ENCODE peak calls at places on chromosomes 7 and 10, in nine cellular contexts. O, J, Z, I, Y, T, V, R and X are unnamed samples.

GRCh38 chr7:72493850-72494661 is 81.9 kb upstream of the CALN1 start:
- DNase-seq in O (peak; percentile 31), J (peak; percentile 51), Z (no peak), I (peak; percentile 81), Y (no peak), T (no peak), V (no peak), R (peak; percentile 48), X (no peak)

GRCh38 chr10:114413398-114413797 is 9.1 kb upstream of the AFAP1L2 start:
- DNase-seq in O (no peak), J (peak; percentile 36), Z (no peak), I (peak; percentile 66), Y (peak; percentile 80), T (no peak), V (no peak), R (peak; percentile 54), X (peak; percentile 82)

GRCh38 chr7:12783421-12783820 is 96.0 kb downstream of the ARL4A start:
- DNase-seq in O (no peak), J (no peak), Z (no peak), I (no peak), Y (no peak), T (no peak), V (no peak), R (no peak), X (no peak)

GRCh38 chr7:139950881-139951525 is 111.7 kb downstream of the PARP12 start:
- DNase-seq in O (no peak), J (no peak), Z (no peak), I (no peak), Y (no peak), T (no peak), V (no peak), R (no peak), X (no peak)

GRCh38 chr10:92604841-92605240 is 11.9 kb downstream of the KIF11 start:
- DNase-seq in O (no peak), J (no peak), Z (no peak), I (no peak), Y (no peak), T (no peak), V (no peak), R (no peak), X (no peak)

GRCh38 chr10:48437546-48437945 is 131.1 kb downstream of the MAPK8 start:
- DNase-seq in O (no peak), J (no peak), Z (no peak), I (no peak), Y (no peak), T (no peak), V (no peak), R (no peak), X (no peak)

GRCh38 chr10:19817251-19818046 is 1.2 kb downstream of the PLXDC2 start:
- DNase-seq in O (no peak), J (no peak), Z (peak; percentile 42), I (no peak), Y (peak; percentile 72), T (no peak), V (peak; percentile 16), R (peak; percentile 28), X (peak; percentile 52)

GRCh38 chr7:141568227-141568626 is 17.0 kb downstream of the AGK start:
- DNase-seq in O (no peak), J (no peak), Z (no peak), I (no peak), Y (no peak), T (no peak), V (no peak), R (peak; percentile 29), X (no peak)

GRCh38 chr7:80259-81236 is 111.8 kb upstream of the FAM20C start:
- DNase-seq in O (no peak), J (no peak), Z (peak; percentile 13), I (peak; percentile 24), Y (peak; percentile 65), T (peak; percentile 88), V (no peak), R (no peak), X (no peak)

GRCh38 chr7:106217089-106217542 is 67.7 kb downstream of the NAMPT start:
- DNase-seq in O (peak; percentile 42), J (peak; percentile 21), Z (peak; percentile 79), I (peak; percentile 84), Y (peak; percentile 83), T (no peak), V (peak; percentile 70), R (peak; percentile 41), X (no peak)

GRCh38 chr10:44306762-44307161 is 78.1 kb downstream of the CXCL12 start:
- DNase-seq in O (no peak), J (peak; percentile 4), Z (no peak), I (no peak), Y (no peak), T (no peak), V (no peak), R (no peak), X (no peak)

GRCh38 chr10:60465801-60466200 is 76.1 kb upstream of the ANK3 start:
- DNase-seq in O (peak; percentile 48), J (no peak), Z (no peak), I (no peak), Y (no peak), T (no peak), V (no peak), R (no peak), X (no peak)

GRCh38 chr7:43113622-43114450 is 1.4 kb downstream of the HECW1 start:
- DNase-seq in O (no peak), J (no peak), Z (no peak), I (no peak), Y (no peak), T (no peak), V (no peak), R (no peak), X (no peak)

GRCh38 chr7:84123903-84124573 is 70.6 kb downstream of the SEMA3A start:
- DNase-seq in O (peak; percentile 79), J (no peak), Z (no peak), I (no peak), Y (no peak), T (no peak), V (no peak), R (no peak), X (no peak)

GRCh38 chr10:44960098-44960480 is 487 bp downstream of the RASSF4 start:
- DNase-seq in O (no peak), J (no peak), Z (no peak), I (no peak), Y (no peak), T (no peak), V (no peak), R (no peak), X (no peak)

GRCh38 chr10:93363891-93364648 is 118.1 kb downstream of the MYOF start:
- DNase-seq in O (no peak), J (no peak), Z (no peak), I (no peak), Y (peak; percentile 78), T (no peak), V (no peak), R (peak; percentile 26), X (no peak)

GRCh38 chr10:84537447-84537931 is 209.1 kb downstream of the CCSER2 start:
- DNase-seq in O (peak; percentile 59), J (peak; percentile 40), Z (peak; percentile 33), I (peak; percentile 59), Y (no peak), T (no peak), V (peak; percentile 24), R (no peak), X (no peak)

DNA sequence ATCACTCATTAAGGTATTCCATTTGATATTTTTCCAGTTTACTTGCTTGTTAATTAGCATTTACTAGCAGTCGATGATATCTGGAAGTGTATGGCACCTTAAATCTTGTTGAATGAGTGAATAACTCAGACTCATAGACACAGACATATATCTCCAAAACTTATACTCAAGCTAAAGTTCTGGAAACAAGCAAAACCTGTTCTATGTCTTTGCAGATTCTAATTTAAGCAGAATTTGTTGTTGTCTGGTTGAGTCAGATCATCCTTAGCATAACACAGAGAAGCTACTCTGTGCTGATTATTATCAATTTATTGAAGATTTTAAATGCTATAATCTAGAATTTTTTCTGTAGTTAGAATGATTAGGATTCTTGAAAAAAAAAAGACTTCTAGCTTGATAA is 296.2 kb downstream of the MDFIC start:
- DNase-seq in O (no peak), J (no peak), Z (no peak), I (no peak), Y (no peak), T (no peak), V (no peak), R (no peak), X (no peak)
- TF ChIP-seq POLR2A in O (no peak), J (no peak), Z (no peak), I (no peak), Y (no peak), T (no peak), V (no peak), R (no peak), X (no peak)

DNA sequence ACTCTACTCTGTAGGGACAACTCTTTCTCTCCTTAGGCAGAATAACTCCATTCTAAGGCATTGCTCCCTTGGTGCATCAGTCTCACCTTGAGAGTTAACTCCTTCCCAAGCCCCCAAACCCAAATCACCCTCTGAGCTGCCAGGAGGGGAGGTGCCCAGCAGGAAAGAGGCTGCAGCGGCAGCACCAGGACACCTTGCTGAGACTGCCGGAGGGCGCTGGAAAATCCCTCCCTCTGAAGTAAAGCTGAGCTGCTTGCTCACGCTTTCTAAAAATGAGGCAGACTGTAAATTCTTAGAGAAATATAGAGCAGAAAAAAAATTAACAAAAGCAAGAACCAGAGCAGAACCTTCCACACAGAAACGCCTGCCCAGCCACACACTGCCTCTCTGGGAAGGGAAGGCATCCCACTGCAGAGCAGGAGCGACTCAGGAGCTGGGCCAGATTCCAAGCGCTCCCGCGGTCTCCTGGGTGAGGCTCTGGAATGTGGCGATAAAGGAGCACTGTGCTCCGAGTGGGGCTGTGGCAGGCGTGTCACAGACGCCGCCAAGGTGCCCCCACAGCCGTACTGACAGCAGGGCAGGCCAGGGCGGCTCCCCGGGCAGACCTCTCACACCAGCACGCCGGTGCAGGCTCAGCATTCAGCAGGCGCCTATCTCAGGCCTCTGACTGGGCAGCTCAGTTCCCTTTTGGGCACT is 202.1 kb downstream of the TNS3 start:
- DNase-seq in O (peak; percentile 75), J (peak; percentile 45), Z (peak; percentile 55), I (peak; percentile 92), Y (peak; percentile 73), T (no peak), V (peak; percentile 76), R (peak; percentile 80), X (no peak)
- TF ChIP-seq CTCF in O (no peak), J (no peak), Z (no peak), I (no peak), Y (no peak), T (no peak), V (no peak), R (no peak), X (no peak)

DNA sequence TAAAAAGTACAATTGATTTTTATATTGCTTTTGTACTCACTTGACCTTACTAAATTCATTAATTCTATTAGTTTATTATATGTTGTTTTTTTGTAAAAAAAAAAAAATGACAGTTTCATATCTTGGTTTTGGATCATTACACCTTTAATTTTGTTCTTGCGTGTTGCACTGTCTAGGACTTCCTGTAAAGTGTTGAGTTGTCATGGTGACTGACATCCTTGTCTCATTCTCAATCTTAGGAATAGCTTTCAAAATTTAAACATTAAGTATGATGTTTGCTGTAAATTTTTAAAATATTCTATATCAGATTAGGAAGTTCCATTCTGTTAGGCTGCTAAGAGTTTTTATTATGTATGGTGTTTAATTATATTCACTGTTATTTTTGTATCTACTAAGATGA is 139.1 kb downstream of the ARHGAP12 start:
- DNase-seq in O (no peak), J (no peak), Z (no peak), I (no peak), Y (no peak), T (no peak), V (no peak), R (no peak), X (no peak)
- TF ChIP-seq POLR2A in O (no peak), J (no peak), Z (no peak), I (no peak), Y (no peak), T (no peak), V (no peak), R (no peak), X (no peak)

GRCh38 chr10:122206471-122207065 is 64.5 kb upstream of the BTBD16 start:
- DNase-seq in O (peak; percentile 26), J (no peak), Z (no peak), I (no peak), Y (no peak), T (no peak), V (no peak), R (no peak), X (no peak)
- TF ChIP-seq CTCF in O (peak; percentile 12), J (peak; percentile 6), Z (no peak), I (no peak), Y (no peak), T (no peak), V (no peak), R (no peak), X (no peak)